ENCODE peak calls at places on chromosome 6, in ten cellular contexts. U, P, O, L, T, B, D, E, M and H are unnamed samples.

GRCh38 chr6:99151634-99152344 is 197.7 kb downstream of the FAXC start:
- DNase-seq in U (peak; percentile 58), P (peak; percentile 33), O (no peak), L (no peak), T (peak; percentile 10), B (peak; percentile 28), D (peak; percentile 20), E (no peak), M (no peak), H (peak; percentile 16)

GRCh38 chr6:3750324-3751018 is 1.0 kb downstream of the PXDC1 start:
- DNase-seq in U (peak; percentile 64), P (peak; percentile 68), O (no peak), L (peak; percentile 89), T (peak; percentile 76), B (peak; percentile 72), D (peak; percentile 88), E (peak; percentile 89), M (peak; percentile 84), H (no peak)

GRCh38 chr6:10416863-10417641 is 2.2 kb upstream of the TFAP2A start:
- DNase-seq in U (no peak), P (no peak), O (no peak), L (no peak), T (no peak), B (no peak), D (no peak), E (no peak), M (no peak), H (no peak)

GRCh38 chr6:106557837-106558236 is 71.5 kb downstream of the RTN4IP1 start:
- DNase-seq in U (no peak), P (peak; percentile 81), O (no peak), L (no peak), T (peak; percentile 62), B (no peak), D (no peak), E (no peak), M (peak; percentile 66), H (no peak)

GRCh38 chr6:93210908-93211307 is 208.5 kb downstream of the EPHA7 start:
- DNase-seq in U (no peak), P (no peak), O (no peak), L (no peak), T (no peak), B (no peak), D (no peak), E (no peak), M (no peak), H (no peak)

GRCh38 chr6:45650527-45651135 is 272.9 kb upstream of the SUPT3H start:
- DNase-seq in U (no peak), P (peak; percentile 98), O (peak; percentile 80), L (peak; percentile 37), T (peak; percentile 94), B (peak; percentile 94), D (no peak), E (no peak), M (peak; percentile 95), H (no peak)

GRCh38 chr6:36890264-36890663 is 4.5 kb downstream of the C6orf89 start:
- DNase-seq in U (no peak), P (no peak), O (no peak), L (no peak), T (no peak), B (no peak), D (no peak), E (no peak), M (no peak), H (no peak)

GRCh38 chr6:106908386-106908840 is 66.1 kb downstream of the CD24 start:
- DNase-seq in U (no peak), P (no peak), O (no peak), L (no peak), T (no peak), B (no peak), D (no peak), E (no peak), M (no peak), H (no peak)

GRCh38 chr6:21800330-21800729 is 206.8 kb downstream of the SOX4 start:
- DNase-seq in U (no peak), P (no peak), O (no peak), L (no peak), T (no peak), B (no peak), D (no peak), E (no peak), M (no peak), H (no peak)

GRCh38 chr6:114432380-114432779 is 89.6 kb upstream of the HS3ST5 start:
- DNase-seq in U (no peak), P (no peak), O (no peak), L (no peak), T (no peak), B (no peak), D (no peak), E (no peak), M (no peak), H (no peak)

GRCh38 chr6:154450498-154450897 is 60.0 kb downstream of the CNKSR3 start:
- DNase-seq in U (no peak), P (no peak), O (no peak), L (no peak), T (no peak), B (no peak), D (no peak), E (no peak), M (no peak), H (no peak)

GRCh38 chr6:11042750-11043551 is 1.2 kb downstream of the ELOVL2 start:
- DNase-seq in U (peak; percentile 30), P (no peak), O (no peak), L (no peak), T (peak; percentile 15), B (peak; percentile 44), D (no peak), E (no peak), M (peak; percentile 21), H (no peak)

GRCh38 chr6:114284281-114284680 is 58.5 kb downstream of the HS3ST5 start:
- DNase-seq in U (no peak), P (peak; percentile 50), O (no peak), L (no peak), T (no peak), B (no peak), D (no peak), E (no peak), M (peak; percentile 5), H (no peak)

GRCh38 chr6:116773886-116774285 is 8.4 kb upstream of the FAM162B start:
- DNase-seq in U (no peak), P (no peak), O (no peak), L (no peak), T (peak; percentile 72), B (no peak), D (no peak), E (no peak), M (no peak), H (no peak)

GRCh38 chr6:116783852-116784251 is 18.3 kb upstream of the FAM162B start:
- DNase-seq in U (no peak), P (peak; percentile 28), O (no peak), L (no peak), T (peak; percentile 55), B (peak; percentile 15), D (no peak), E (no peak), M (no peak), H (no peak)

GRCh38 chr6:116779569-116780164 is 14.1 kb upstream of the FAM162B start:
- DNase-seq in U (peak; percentile 32), P (peak; percentile 52), O (no peak), L (no peak), T (peak; percentile 68), B (peak; percentile 36), D (no peak), E (no peak), M (no peak), H (no peak)
- H3K4me3 ChIP-seq in U (peak overlapping the region; percentile 19), P (no peak overlapping the region), O (no peak overlapping the region), L (no peak overlapping the region), T (no peak overlapping the region), B (no peak overlapping the region), D (peak overlapping the region; percentile 32), E (peak overlapping the region; percentile 39), M (no peak overlapping the region), H (no peak overlapping the region)

DNA sequence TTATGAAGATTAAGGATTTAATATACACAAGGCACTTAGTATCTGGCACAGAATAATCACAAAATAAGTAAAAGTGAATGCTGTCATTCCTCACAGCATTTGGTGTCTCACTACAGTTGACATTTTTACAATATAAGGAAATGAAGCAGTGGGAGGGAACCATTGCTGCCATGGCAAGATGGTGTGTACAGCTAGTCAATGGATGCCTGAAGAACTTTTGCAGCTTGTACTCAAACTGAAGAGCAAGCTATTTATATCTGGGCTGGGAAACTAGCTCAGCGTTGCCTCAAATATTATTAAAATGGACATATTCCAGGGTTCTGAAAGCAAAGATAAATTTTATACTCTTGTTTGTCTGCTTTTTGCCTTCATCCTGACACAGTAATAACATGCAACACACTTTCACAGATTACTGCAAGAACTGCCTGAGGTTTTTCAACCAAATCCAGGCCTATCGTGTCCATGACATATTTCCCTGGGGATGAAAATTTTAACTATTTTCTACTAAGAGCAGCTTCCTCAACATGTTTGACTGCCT is 156.4 kb upstream of the COL21A1 start:
- DNase-seq in U (no peak), P (no peak), O (no peak), L (no peak), T (no peak), B (no peak), D (no peak), E (no peak), M (no peak), H (no peak)
- H3K4me3 ChIP-seq in U (no peak overlapping the region), P (no peak overlapping the region), O (no peak overlapping the region), L (no peak overlapping the region), T (no peak overlapping the region), B (no peak overlapping the region), D (no peak overlapping the region), E (no peak overlapping the region), M (no peak overlapping the region), H (no peak overlapping the region)

GRCh38 chr6:132687306-132687705 is 26.5 kb downstream of the VNN1 start:
- DNase-seq in U (no peak), P (peak; percentile 62), O (no peak), L (no peak), T (peak; percentile 84), B (peak; percentile 87), D (no peak), E (no peak), M (peak; percentile 4), H (no peak)
- H3K4me3 ChIP-seq in U (no peak overlapping the region), P (no peak overlapping the region), O (no peak overlapping the region), L (no peak overlapping the region), T (no peak overlapping the region), B (no peak overlapping the region), D (no peak overlapping the region), E (no peak overlapping the region), M (no peak overlapping the region), H (no peak overlapping the region)

DNA sequence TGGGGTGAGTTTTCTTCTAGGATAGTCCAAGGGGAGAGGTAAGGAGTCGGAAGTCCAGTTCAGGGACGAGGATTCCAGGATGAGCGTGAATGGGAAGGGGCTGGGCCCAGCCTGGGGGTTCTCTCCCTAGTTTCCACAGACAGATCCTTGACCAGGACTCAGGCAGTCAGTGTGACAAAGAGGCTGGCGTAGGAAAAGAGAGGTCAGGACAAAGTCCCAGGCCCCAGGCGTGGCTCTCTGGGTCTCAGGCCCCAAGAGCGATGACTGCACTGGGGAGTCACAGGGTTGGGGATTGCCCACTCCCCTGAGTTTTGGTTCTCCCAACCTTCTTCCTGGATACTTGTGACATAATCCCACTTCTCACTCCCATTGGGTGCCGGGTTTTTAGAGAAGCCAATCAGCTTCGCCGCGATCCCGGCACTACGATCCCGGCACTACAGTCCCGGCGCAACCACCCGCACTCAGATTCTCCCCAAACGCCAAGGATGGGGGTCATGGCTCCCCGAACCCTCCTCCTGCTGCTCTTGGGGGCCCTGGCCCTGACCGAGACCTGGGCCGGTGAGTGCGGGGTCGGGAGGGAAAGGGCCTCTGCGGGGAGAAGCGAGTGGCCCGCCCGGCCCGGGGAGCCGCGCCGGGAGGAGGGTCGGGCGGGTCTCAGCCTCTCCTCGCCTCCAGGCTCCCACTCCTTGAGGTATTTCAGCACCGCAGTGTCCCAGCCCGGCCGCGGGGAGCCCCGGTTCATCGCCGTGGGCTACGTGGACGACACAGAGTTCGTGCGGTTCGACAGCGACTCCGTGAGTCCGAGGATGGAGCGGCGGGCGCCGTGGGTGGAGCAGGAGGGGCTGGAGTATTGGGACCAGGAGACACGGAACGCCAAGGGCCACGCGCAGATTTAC is 46.2 kb upstream of the TRIM26 start:
- DNase-seq in U (peak; percentile 90), P (peak; percentile 73), O (peak; percentile 37), L (peak; percentile 90), T (peak; percentile 84), B (peak; percentile 81), D (peak; percentile 56), E (peak; percentile 68), M (peak; percentile 60), H (peak; percentile 59)
- H3K4me3 ChIP-seq in U (peak overlapping the region; percentile 79), P (peak overlapping the region; percentile 72), O (peak overlapping the region; percentile 72), L (peak overlapping the region; percentile 84), T (peak overlapping the region; percentile 70), B (peak overlapping the region; percentile 86), D (peak overlapping the region; percentile 94), E (peak overlapping the region; percentile 96), M (peak overlapping the region; percentile 84), H (peak overlapping the region; percentile 78)